ENCODE peak calls at places on chromosomes 2 and 18, in five cellular contexts. S is kidney epithelial cell; C is HEK293T; F is mucosa of gallbladder; X is activated effector memory CD4-positive, alpha-beta T cell treated with anti-CD3 and anti-CD28 coated beads, Interleukin-2, amount 50 U/mL, for 16 hours. E is an unnamed sample.

GRCh38 chr2:102427249-102427648 is 4.3 kb downstream of the IL18RAP start:
- DNase-seq in C (no peak), X (no peak), F (no peak), S (no peak), E (no peak)

GRCh38 chr2:29022455-29023128 is 41.5 kb downstream of the TOGARAM2 start:
- DNase-seq in S (no peak), C (no peak), F (no peak), X (no peak), E (no peak)

GRCh38 chr18:45342653-45343052 is 272.6 kb upstream of the SLC14A2 start:
- DNase-seq in F (no peak), X (no peak), S (no peak), C (no peak), E (no peak)

GRCh38 chr2:206241767-206242166 is 32.7 kb upstream of the ZDBF2 start:
- DNase-seq in X (no peak), C (no peak), S (no peak), F (no peak), E (no peak)

GRCh38 chr2:28716265-28716865 is 35.3 kb upstream of the PPP1CB start:
- DNase-seq in S (peak), F (peak), X (no peak), C (peak), E (no peak)

GRCh38 chr2:233020454-233020853 is 7.4 kb upstream of the NGEF start:
- DNase-seq in F (no peak), C (no peak), X (no peak), S (no peak), E (no peak)

GRCh38 chr2:231359948-231360347 is 35.6 kb upstream of the B3GNT7 start:
- DNase-seq in X (peak), S (no peak), F (no peak), C (no peak), E (no peak)

GRCh38 chr2:47031909-47032668 is 116.5 kb upstream of the MCFD2 start:
- DNase-seq in X (no peak), C (no peak), S (no peak), F (no peak), E (no peak)

GRCh38 chr18:58417752-58418151 is 211.1 kb downstream of the ALPK2 start:
- DNase-seq in F (peak), S (no peak), X (no peak), C (no peak), E (no peak)